ENCODE peak calls at places on chromosomes 5 and 9, in ten cellular contexts. E is lower lobe of right lung; G is HCT116; F is adrenal gland; D is mesendoderm; O is body of pancreas; Z is aorta; H is effector memory CD4-positive, alpha-beta T cell; A is CD4-positive, alpha-beta memory T cell; P is OCI-LY7. U is an unnamed sample. For H3K4me1, the result is how much of the 10 kb centered on the place peaks cover.

GRCh38 chr5:58114324-58114723 is 345.6 kb downstream of the PLK2 start:
- DNase-seq in H (no peak), E (no peak), O (no peak), Z (no peak), D (no peak), F (no peak), A (no peak), G (no peak), P (no peak), U (no peak)

GRCh38 chr9:97755618-97756267 is 58.6 kb upstream of the XPA start:
- DNase-seq in E (no peak), H (no peak), Z (no peak), G (no peak), F (no peak), P (no peak), O (no peak), D (no peak), A (no peak), U (no peak)

GRCh38 chr9:113511856-113512761 is 48.6 kb downstream of the RGS3 start:
- DNase-seq in F (no peak), G (no peak), H (peak), O (no peak), Z (no peak), E (no peak), P (peak), A (peak), D (no peak), U (no peak)

GRCh38 chr5:177336112-177336511 is 15.4 kb downstream of the LMAN2 start:
- DNase-seq in E (peak), F (no peak), P (peak), H (no peak), O (no peak), A (no peak), Z (no peak), G (peak), D (peak), U (no peak)

GRCh38 chr5:123209163-123210013 is 120.3 kb downstream of the PRDM6 start:
- DNase-seq in O (no peak), F (no peak), Z (no peak), H (no peak), A (no peak), E (no peak), G (peak), P (no peak), D (no peak), U (no peak)

GRCh38 chr5:36820900-36821299 is 55.7 kb upstream of the NIPBL start:
- DNase-seq in H (no peak), D (no peak), P (no peak), A (no peak), O (no peak), G (no peak), E (no peak), F (no peak), Z (no peak), U (no peak)

GRCh38 chr9:117160254-117160653 is 254.6 kb downstream of the ASTN2 start:
- DNase-seq in D (peak), F (no peak), H (no peak), E (no peak), P (peak), Z (no peak), A (no peak), O (no peak), G (no peak), U (no peak)

GRCh38 chr5:138869763-138870500 is 5.2 kb downstream of the LRRTM2 start:
- DNase-seq in A (no peak), P (no peak), E (no peak), O (no peak), H (no peak), D (no peak), Z (no peak), G (no peak), F (peak), U (no peak)

GRCh38 chr5:104179057-104179456 is 616.5 kb upstream of the NUDT12 start:
- DNase-seq in Z (no peak), P (peak), O (peak), A (peak), F (peak), H (no peak), D (peak), E (no peak), G (peak), U (peak)

GRCh38 chr9:100690438-100690837 is 112.6 kb downstream of the CAVIN4 start:
- DNase-seq in A (no peak), Z (no peak), G (no peak), D (no peak), P (no peak), H (no peak), O (no peak), E (no peak), F (no peak), U (no peak)

GRCh38 chr5:2280318-2280717 is 397.6 kb upstream of the IRX4 start:
- DNase-seq in O (no peak), E (no peak), H (no peak), P (no peak), Z (no peak), D (no peak), G (no peak), F (no peak), A (no peak), U (no peak)

GRCh38 chr5:153952893-153953292 is 85.8 kb downstream of the FAM114A2 start:
- DNase-seq in D (no peak), H (no peak), O (no peak), Z (no peak), A (no peak), G (no peak), E (no peak), P (no peak), F (no peak), U (no peak)

GRCh38 chr9:37953775-37954437 is 50.0 kb upstream of the SLC25A51 start:
- DNase-seq in H (no peak), G (peak), A (no peak), O (no peak), Z (peak), E (peak), D (peak), P (no peak), F (peak), U (no peak)

GRCh38 chr5:33793836-33794549 is 97.8 kb downstream of the ADAMTS12 start:
- DNase-seq in H (no peak), O (no peak), P (no peak), D (no peak), Z (no peak), E (no peak), A (no peak), F (no peak), G (no peak), U (no peak)

GRCh38 chr9:15244001-15244441 is 63.0 kb downstream of the TTC39B start:
- DNase-seq in E (no peak), F (no peak), Z (no peak), A (no peak), O (no peak), D (no peak), H (no peak), P (no peak), G (no peak), U (no peak)

GRCh38 chr9:72363908-72364678 is 915 bp downstream of the ZFAND5 start:
- DNase-seq in Z (peak), A (peak), E (peak), O (peak), F (peak), G (no peak), P (peak), H (peak), D (peak), U (peak)

GRCh38 chr5:134467231-134467630 is 55.5 kb upstream of the CDKN2AIPNL start:
- DNase-seq in G (no peak), E (no peak), H (no peak), D (no peak), A (no peak), F (no peak), P (no peak), Z (no peak), O (no peak), U (no peak)

GRCh38 chr5:75603421-75603820 is 7.8 kb upstream of the ANKDD1B start:
- DNase-seq in H (no peak), E (no peak), O (no peak), G (no peak), F (no peak), A (no peak), Z (no peak), P (no peak), D (no peak), U (no peak)

GRCh38 chr5:179304466-179304865 is 40.8 kb downstream of the ADAMTS2 start:
- DNase-seq in D (no peak), O (no peak), Z (no peak), F (no peak), E (no peak), P (no peak), H (no peak), G (no peak), A (no peak), U (no peak)

DNA sequence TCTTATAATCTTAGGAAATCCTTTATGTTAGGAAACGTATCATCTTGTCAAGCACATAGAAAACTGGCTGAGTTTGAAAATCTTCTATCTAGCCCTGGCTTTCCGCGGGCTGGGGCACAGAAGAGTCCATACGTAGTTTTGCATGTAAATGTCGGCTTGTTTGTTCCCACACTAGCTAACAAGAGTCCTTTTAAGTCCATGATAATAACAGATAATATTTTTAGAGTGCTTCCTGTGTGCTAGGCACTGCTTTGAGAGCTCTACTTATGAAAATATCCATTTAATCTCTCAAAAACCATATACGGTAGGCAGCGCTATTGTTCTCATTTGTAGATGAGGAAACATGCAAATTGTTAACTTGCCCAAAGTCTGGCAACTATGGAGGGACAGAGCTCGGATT is 40.5 kb downstream of the FYB1 start:
- DNase-seq in H (no peak), E (no peak), G (no peak), D (no peak), P (no peak), F (no peak), Z (no peak), O (no peak), A (peak), U (no peak)
- H3K4me1 ChIP-seq in H (half or more), E (under half), G (under half), D (under half), P (under half), F (under half), Z (under half), O (under half), A (half or more), U (under half)

GRCh38 chr5:9362600-9362999 is 183.3 kb downstream of the SEMA5A start:
- DNase-seq in F (no peak), E (no peak), O (no peak), A (no peak), P (no peak), G (no peak), Z (no peak), H (no peak), D (no peak), U (no peak)

GRCh38 chr5:9363026-9363793 is 182.7 kb downstream of the SEMA5A start:
- DNase-seq in F (no peak), H (no peak), Z (no peak), P (no peak), G (no peak), E (no peak), A (no peak), D (peak), O (no peak), U (no peak)

GRCh38 chr5:9361835-9362234 is 184.0 kb downstream of the SEMA5A start:
- DNase-seq in H (no peak), A (peak), P (peak), E (no peak), O (peak), F (peak), D (peak), Z (no peak), G (peak), U (peak)

GRCh38 chr5:9370256-9370655 is 175.6 kb downstream of the SEMA5A start:
- DNase-seq in P (no peak), O (no peak), H (no peak), G (no peak), E (no peak), F (no peak), D (no peak), A (no peak), Z (no peak), U (no peak)

DNA sequence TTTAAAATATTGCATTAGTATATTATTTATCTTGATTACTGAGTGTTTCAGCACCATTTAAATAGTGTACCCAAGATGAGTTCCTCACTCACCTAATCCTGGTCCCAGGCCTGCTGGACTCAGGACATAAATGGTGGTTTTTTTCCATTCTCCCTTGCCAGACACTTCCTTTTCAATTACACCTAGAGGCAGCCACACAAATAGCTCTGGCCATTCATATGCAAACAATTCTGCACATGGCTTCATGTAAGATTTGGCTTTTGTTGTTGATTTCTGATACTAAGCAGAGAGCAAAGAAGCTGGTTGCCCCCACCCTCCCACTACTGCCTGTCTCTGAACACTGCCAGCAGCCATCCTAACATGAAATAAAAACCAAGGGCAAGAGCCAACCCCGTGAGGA is 180.4 kb downstream of the SEMA5A start:
- DNase-seq in F (no peak), Z (no peak), G (no peak), P (no peak), H (no peak), A (no peak), E (no peak), O (no peak), D (no peak), U (no peak)
- H3K4me1 ChIP-seq in F (under half), Z (under half), G (under half), P (under half), H (under half), A (under half), E (under half), O (under half), D (under half), U (under half)

GRCh38 chr5:31783762-31784161 is 144.8 kb downstream of the PDZD2 start:
- DNase-seq in Z (no peak), G (no peak), A (no peak), H (no peak), D (no peak), P (no peak), E (no peak), F (no peak), O (no peak), U (no peak)

GRCh38 chr5:31781772-31782171 is 142.8 kb downstream of the PDZD2 start:
- DNase-seq in Z (no peak), A (no peak), F (no peak), D (no peak), P (no peak), G (no peak), O (no peak), H (no peak), E (no peak), U (no peak)

GRCh38 chr5:31783246-31783645 is 144.3 kb downstream of the PDZD2 start:
- DNase-seq in A (no peak), O (no peak), Z (no peak), P (no peak), E (no peak), F (no peak), D (no peak), H (no peak), G (no peak), U (no peak)

GRCh38 chr5:31786001-31786757 is 147.2 kb downstream of the PDZD2 start:
- DNase-seq in F (no peak), H (no peak), E (no peak), A (no peak), O (no peak), G (no peak), Z (no peak), P (no peak), D (no peak), U (no peak)
- H3K4me1 ChIP-seq in F (under half), H (under half), E (under half), A (under half), O (under half), G (under half), Z (under half), P (under half), D (under half), U (under half)

GRCh38 chr9:82651474-82651873 is 411.5 kb downstream of the RASEF start:
- DNase-seq in A (no peak), Z (no peak), P (no peak), G (no peak), E (no peak), H (no peak), F (no peak), D (peak), O (no peak), U (no peak)
- H3K4me1 ChIP-seq in A (under half), Z (under half), P (under half), G (under half), E (under half), H (under half), F (under half), D (under half), O (under half), U (under half)

DNA sequence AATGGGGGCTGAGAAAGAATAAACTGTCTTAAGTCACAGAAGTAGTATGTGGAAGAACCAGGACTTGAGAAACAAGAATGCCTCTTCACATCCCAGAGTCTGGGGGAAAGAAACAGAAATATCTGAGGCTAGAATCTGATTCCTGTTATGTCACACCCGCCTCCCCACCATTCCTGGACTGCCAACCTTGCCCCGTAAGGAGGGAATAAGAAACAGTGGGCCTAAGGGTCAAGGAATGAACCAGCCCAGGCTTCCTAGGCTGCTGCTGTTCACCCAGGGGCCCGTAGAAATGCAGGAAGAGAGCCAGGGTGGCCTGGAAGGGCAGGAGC is 4.3 kb downstream of the PCDH1 start:
- DNase-seq in A (no peak), P (no peak), E (no peak), H (no peak), O (no peak), F (no peak), Z (no peak), G (no peak), D (no peak), U (no peak)
- H3K4me1 ChIP-seq in A (under half), P (under half), E (under half), H (under half), O (under half), F (under half), Z (under half), G (half or more), D (under half), U (under half)